ENCODE peak calls at places on chromosomes 16 and 17, in ten cellular contexts. C is stimulated activated CD4-positive, alpha-beta T cell treated with anti-CD3 and anti-CD28 coated beads, Interleukin-1b, Interleukin-23, amount 100 ng/mL, for 1 hour; U is C1 segment of cervical spinal cord; R is cardiac fibroblast; A is stimulated activated CD8-positive, alpha-beta memory T cell treated with anti-CD3 and anti-CD28 coated beads, Interleukin-2, amount 100 ng/mL, for 48 hours; F is SK-N-SH; K is effector CD4-positive, alpha-beta T cell; E is naive thymus-derived CD4-positive, alpha-beta T cell; N is fibroblast of lung; D is amniotic epithelial cell. G is an unnamed sample.

GRCh38 chr17:79788989-79789942 is 7.6 kb downstream of the CBX8 start:
- DNase-seq in C (no peak), U (no peak), R (no peak), A (no peak), F (no peak), K (no peak), E (no peak), N (no peak), D (no peak), G (no peak)

GRCh38 chr16:785563-786535 is 2.3 kb downstream of the RPUSD1 start:
- DNase-seq in C (peak), U (no peak), R (peak), A (peak), F (peak), K (peak), E (peak), N (peak), D (peak), G (peak)

GRCh38 chr16:16042076-16042475 is 92.7 kb downstream of the ABCC1 start:
- DNase-seq in C (no peak), U (no peak), R (peak), A (no peak), F (peak), K (no peak), E (no peak), N (peak), D (peak), G (no peak)

GRCh38 chr17:66691644-66692500 is 143.0 kb upstream of the CACNG5 start:
- DNase-seq in C (no peak), U (no peak), R (peak), A (no peak), F (no peak), K (no peak), E (no peak), N (peak), D (no peak), G (no peak)

GRCh38 chr17:2396568-2397246 is 4.2 kb downstream of the MNT start:
- DNase-seq in C (no peak), U (no peak), R (peak), A (no peak), F (peak), K (peak), E (peak), N (peak), D (peak), G (peak)

GRCh38 chr16:2915196-2915929 is 3.6 kb downstream of the FLYWCH1 start:
- DNase-seq in C (no peak), U (no peak), R (no peak), A (no peak), F (no peak), K (no peak), E (no peak), N (no peak), D (no peak), G (no peak)

GRCh38 chr17:1639549-1639948 is 6.0 kb downstream of the SCARF1 start:
- DNase-seq in C (no peak), U (no peak), R (no peak), A (no peak), F (peak), K (no peak), E (no peak), N (no peak), D (no peak), G (no peak)

GRCh38 chr17:73872816-73873215 is 228.6 kb upstream of the SDK2 start:
- DNase-seq in C (no peak), U (no peak), R (no peak), A (no peak), F (no peak), K (no peak), E (no peak), N (no peak), D (no peak), G (no peak)

GRCh38 chr16:53744449-53744848 is 40.5 kb downstream of the FTO start:
- DNase-seq in C (no peak), U (no peak), R (no peak), A (no peak), F (no peak), K (no peak), E (peak), N (no peak), D (no peak), G (peak)

GRCh38 chr16:66401610-66402009 is 25.5 kb upstream of the BEAN1 start:
- DNase-seq in C (no peak), U (no peak), R (no peak), A (no peak), F (no peak), K (no peak), E (no peak), N (no peak), D (no peak), G (no peak)

GRCh38 chr17:19753661-19754463 is 5.8 kb upstream of the ALDH3A1 start:
- DNase-seq in C (no peak), U (no peak), R (no peak), A (no peak), F (no peak), K (no peak), E (no peak), N (no peak), D (no peak), G (no peak)

GRCh38 chr16:53183442-53183841 is 128.7 kb downstream of the CHD9 start:
- DNase-seq in C (no peak), U (no peak), R (peak), A (no peak), F (no peak), K (no peak), E (no peak), N (peak), D (peak), G (no peak)

GRCh38 chr17:41366070-41366469 is 3.5 kb downstream of the KRT33B start:
- DNase-seq in C (no peak), U (no peak), R (no peak), A (no peak), F (no peak), K (no peak), E (no peak), N (no peak), D (no peak), G (no peak)

GRCh38 chr17:67050066-67050465 is 5.7 kb downstream of the CACNG1 start:
- DNase-seq in C (no peak), U (no peak), R (no peak), A (no peak), F (no peak), K (no peak), E (no peak), N (no peak), D (no peak), G (no peak)

G was measured in CD4-positive, CD25-positive, alpha-beta regulatory T cell.